ENCODE peak calls at places on chromosomes 6 and 20, in four cellular contexts. One of them, this sample, is unnamed.

GRCh38 chr6:11101417-11101816 is 7.8 kb downstream of the SMIM13 start:
- DNase-seq in SK-N-SH: no peak
- DNase-seq in astrocyte: no peak
- DNase-seq in ascending aorta: no peak
- DNase-seq in this sample: no peak

GRCh38 chr6:105550961-105551625 is 148.2 kb upstream of the PREP start:
- DNase-seq in SK-N-SH: no peak
- DNase-seq in astrocyte: peak; percentile 57
- DNase-seq in ascending aorta: no peak
- DNase-seq in this sample: no peak

GRCh38 chr6:41638002-41638800 is at the start of gene MDFI:
- DNase-seq in SK-N-SH: peak; percentile 87
- DNase-seq in astrocyte: no peak
- DNase-seq in ascending aorta: no peak
- DNase-seq in this sample: no peak

GRCh38 chr6:87116922-87117321 is 22.0 kb upstream of the CGA start:
- DNase-seq in SK-N-SH: no peak
- DNase-seq in astrocyte: no peak
- DNase-seq in ascending aorta: no peak
- DNase-seq in this sample: no peak

GRCh38 chr6:167739721-167740475 is 86.8 kb upstream of the AFDN start:
- DNase-seq in SK-N-SH: no peak
- DNase-seq in astrocyte: no peak
- DNase-seq in ascending aorta: no peak
- DNase-seq in this sample: no peak

GRCh38 chr20:18138266-18138582 is 561 bp downstream of the KAT14 start:
- DNase-seq in SK-N-SH: no peak
- DNase-seq in astrocyte: no peak
- DNase-seq in ascending aorta: no peak
- DNase-seq in this sample: no peak

GRCh38 chr6:17086469-17086868 is 15.4 kb upstream of the STMND1 start:
- DNase-seq in SK-N-SH: peak; percentile 66
- DNase-seq in astrocyte: peak; percentile 49
- DNase-seq in ascending aorta: no peak
- DNase-seq in this sample: peak; percentile 40

GRCh38 chr6:111776236-111777189 is 96.7 kb downstream of the FYN start:
- DNase-seq in SK-N-SH: no peak
- DNase-seq in astrocyte: peak; percentile 62
- DNase-seq in ascending aorta: no peak
- DNase-seq in this sample: no peak

GRCh38 chr20:56504373-56505005 is 20.1 kb upstream of the FAM209A start:
- DNase-seq in SK-N-SH: peak; percentile 48
- DNase-seq in astrocyte: no peak
- DNase-seq in ascending aorta: no peak
- DNase-seq in this sample: no peak

GRCh38 chr6:118344014-118344670 is 204.0 kb upstream of the PLN start:
- DNase-seq in SK-N-SH: no peak
- DNase-seq in astrocyte: no peak
- DNase-seq in ascending aorta: no peak
- DNase-seq in this sample: no peak

GRCh38 chr20:13205402-13205801 is 15.7 kb upstream of the ISM1 start:
- DNase-seq in SK-N-SH: no peak
- DNase-seq in astrocyte: no peak
- DNase-seq in ascending aorta: no peak
- DNase-seq in this sample: no peak

GRCh38 chr6:129567374-129567773 is 142.6 kb downstream of the ARHGAP18 start:
- DNase-seq in SK-N-SH: no peak
- DNase-seq in astrocyte: no peak
- DNase-seq in ascending aorta: no peak
- DNase-seq in this sample: peak; percentile 44

GRCh38 chr20:52259295-52259694 is 67.7 kb upstream of the ZFP64 start:
- DNase-seq in SK-N-SH: peak; percentile 48
- DNase-seq in astrocyte: no peak
- DNase-seq in ascending aorta: no peak
- DNase-seq in this sample: peak; percentile 53

GRCh38 chr6:166707045-166707444 is 80.0 kb upstream of the RPS6KA2 start:
- DNase-seq in SK-N-SH: peak; percentile 45
- DNase-seq in astrocyte: no peak
- DNase-seq in ascending aorta: no peak
- DNase-seq in this sample: peak; percentile 77
- TF ChIP-seq CTCF in SK-N-SH: peak; percentile 15
- TF ChIP-seq CTCF in astrocyte: peak; percentile 36
- TF ChIP-seq CTCF in ascending aorta: peak; percentile 10
- TF ChIP-seq CTCF in this sample: peak; percentile 74

DNA sequence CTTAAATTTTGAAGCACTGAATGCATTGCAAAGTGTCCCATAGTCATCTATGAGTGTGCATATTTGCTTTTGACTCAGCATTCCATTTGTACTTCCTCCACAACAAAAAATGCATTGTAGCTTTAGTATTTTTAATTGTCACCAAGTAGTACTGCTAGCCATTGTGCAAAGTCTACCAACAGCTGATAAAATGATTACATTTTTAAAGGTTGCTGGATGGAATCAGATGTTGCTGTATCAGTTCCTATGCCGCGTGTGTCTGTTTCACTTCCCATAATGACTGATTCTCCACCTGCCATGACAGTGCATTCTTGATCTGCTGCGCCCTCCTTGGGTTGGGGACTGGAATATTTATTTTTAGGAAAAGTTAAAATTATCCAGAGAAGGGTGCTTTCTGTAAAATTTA is 41.2 kb downstream of the SLX4IP start:
- DNase-seq in SK-N-SH: no peak
- DNase-seq in astrocyte: peak; percentile 13
- DNase-seq in ascending aorta: no peak
- DNase-seq in this sample: no peak
- TF ChIP-seq CTCF in SK-N-SH: no peak
- TF ChIP-seq CTCF in astrocyte: no peak
- TF ChIP-seq CTCF in ascending aorta: no peak
- TF ChIP-seq CTCF in this sample: no peak

GRCh38 chr6:165848099-165848461 is 185.0 kb upstream of the PDE10A start:
- DNase-seq in SK-N-SH: no peak
- DNase-seq in astrocyte: no peak
- DNase-seq in ascending aorta: no peak
- DNase-seq in this sample: no peak
- TF ChIP-seq CTCF in SK-N-SH: peak; percentile 9
- TF ChIP-seq CTCF in astrocyte: no peak
- TF ChIP-seq CTCF in ascending aorta: no peak
- TF ChIP-seq CTCF in this sample: peak; percentile 31

DNA sequence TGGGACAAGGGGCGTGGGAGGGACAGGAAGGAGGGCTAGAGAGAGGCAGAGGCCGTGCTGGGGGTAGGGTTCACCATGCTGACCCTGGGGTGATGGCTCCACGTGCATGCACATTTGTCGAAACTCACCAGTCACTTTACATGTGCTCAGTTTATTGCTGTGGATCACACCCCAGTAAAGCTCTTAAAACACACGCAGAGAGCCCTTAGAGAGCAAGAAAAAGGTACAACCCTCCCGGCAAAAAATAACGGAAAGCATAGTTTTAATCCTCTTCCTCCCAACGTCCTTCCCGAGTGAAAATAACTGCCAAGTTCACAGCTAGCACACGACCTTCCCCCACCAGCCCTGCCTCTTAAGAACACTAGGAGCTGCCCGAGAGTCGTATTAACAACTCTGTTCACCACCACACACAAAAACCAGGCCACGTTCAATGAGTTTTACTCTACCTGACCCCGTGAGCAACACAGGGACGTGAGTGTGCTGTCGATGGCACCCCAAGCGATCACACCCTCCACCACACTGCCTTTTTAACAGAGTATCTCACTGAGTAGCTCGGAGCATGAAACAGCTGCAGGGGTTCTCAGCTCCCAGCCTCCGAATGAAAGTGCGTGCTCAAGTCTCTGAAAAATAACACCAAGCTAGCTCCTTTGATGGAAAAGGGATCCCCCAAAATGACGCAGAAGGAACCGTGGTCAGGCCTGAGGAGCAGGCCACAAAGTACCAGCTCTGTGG is 39.7 kb downstream of the TAF4 start:
- DNase-seq in SK-N-SH: peak; percentile 58
- DNase-seq in astrocyte: peak; percentile 20
- DNase-seq in ascending aorta: no peak
- DNase-seq in this sample: no peak
- TF ChIP-seq CTCF in SK-N-SH: no peak
- TF ChIP-seq CTCF in astrocyte: peak; percentile 61
- TF ChIP-seq CTCF in ascending aorta: peak; percentile 21
- TF ChIP-seq CTCF in this sample: peak; percentile 67

GRCh38 chr20:46543959-46544358 is 6.5 kb downstream of the OCSTAMP start:
- DNase-seq in SK-N-SH: no peak
- DNase-seq in astrocyte: no peak
- DNase-seq in ascending aorta: no peak
- DNase-seq in this sample: no peak

GRCh38 chr20:46545827-46546138 is 4.7 kb downstream of the OCSTAMP start:
- DNase-seq in SK-N-SH: no peak
- DNase-seq in astrocyte: no peak
- DNase-seq in ascending aorta: no peak
- DNase-seq in this sample: no peak

GRCh38 chr20:46543033-46543432 is 7.4 kb downstream of the OCSTAMP start:
- DNase-seq in SK-N-SH: no peak
- DNase-seq in astrocyte: no peak
- DNase-seq in ascending aorta: no peak
- DNase-seq in this sample: no peak

GRCh38 chr20:46545077-46545826 is 5.2 kb downstream of the OCSTAMP start:
- DNase-seq in SK-N-SH: no peak
- DNase-seq in astrocyte: no peak
- DNase-seq in ascending aorta: no peak
- DNase-seq in this sample: no peak

DNA sequence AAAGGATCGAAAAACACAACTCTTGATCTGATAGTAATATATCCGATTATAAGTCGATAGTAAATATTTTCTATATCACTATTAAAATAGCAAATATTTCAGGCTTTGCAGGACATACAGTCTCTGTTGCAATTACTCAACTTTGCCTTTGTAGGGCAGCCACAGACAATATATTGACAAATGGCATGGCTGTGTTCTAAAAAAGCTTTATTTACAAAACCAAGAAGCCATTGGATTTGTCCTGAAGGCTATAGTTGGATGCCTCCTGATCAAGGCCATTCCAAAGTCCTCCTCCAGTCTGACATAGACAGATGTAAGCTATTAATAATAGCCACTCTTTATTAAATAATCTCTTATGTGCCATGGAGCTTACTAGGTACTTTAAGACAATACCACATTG is 5.9 kb downstream of the OCSTAMP start:
- DNase-seq in SK-N-SH: no peak
- DNase-seq in astrocyte: no peak
- DNase-seq in ascending aorta: no peak
- DNase-seq in this sample: no peak
- TF ChIP-seq CTCF in SK-N-SH: peak; percentile 19
- TF ChIP-seq CTCF in astrocyte: no peak
- TF ChIP-seq CTCF in ascending aorta: no peak
- TF ChIP-seq CTCF in this sample: no peak

DNA sequence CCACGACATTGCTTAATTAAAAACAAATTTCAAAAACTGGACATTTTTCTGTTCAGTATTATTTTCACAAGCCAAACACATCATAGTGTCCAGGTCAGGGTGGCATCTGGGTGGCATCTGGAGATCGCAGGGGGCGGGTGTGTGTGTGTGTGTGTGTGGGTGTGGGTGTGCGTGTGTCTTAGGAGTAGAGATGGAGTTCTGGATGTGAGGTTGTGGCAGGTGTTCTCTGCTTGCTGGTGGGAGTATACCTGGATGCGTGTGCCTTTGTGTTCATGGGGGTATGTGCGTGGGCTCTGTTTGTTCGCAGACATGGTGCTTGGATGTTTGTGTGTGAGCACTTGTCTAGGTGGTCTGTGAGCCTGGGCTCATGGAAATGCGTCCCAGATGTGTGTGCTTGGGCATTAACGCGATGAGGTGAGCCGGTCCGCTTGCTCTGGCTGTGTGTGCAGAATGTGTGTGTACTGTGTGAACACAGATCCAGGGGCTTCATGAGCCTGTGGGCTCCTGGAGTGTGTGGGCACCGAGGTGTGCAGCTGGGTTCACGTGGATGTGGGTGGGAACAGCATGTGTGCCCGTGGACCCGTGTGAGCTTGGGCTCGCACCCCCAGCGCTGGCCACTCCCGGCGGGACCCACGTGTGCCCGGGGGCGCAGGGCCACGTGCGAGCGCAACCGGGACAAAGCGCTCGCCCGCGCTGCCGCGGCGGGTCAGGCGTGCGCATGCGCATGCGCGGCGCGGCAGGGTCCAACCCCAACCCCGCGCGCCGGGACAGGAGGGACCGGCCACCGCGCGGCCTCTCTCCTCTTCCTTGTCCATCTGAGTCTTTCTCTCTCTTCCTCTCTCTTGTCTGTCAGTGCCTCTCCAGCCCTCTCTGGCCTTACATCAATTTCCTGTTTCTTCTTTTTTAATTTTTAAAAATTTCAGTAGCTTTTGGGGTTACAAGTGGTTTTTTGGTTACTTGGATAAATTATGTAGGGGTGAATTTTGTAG is 60.4 kb downstream of the SRC start:
- DNase-seq in SK-N-SH: peak; percentile 93
- DNase-seq in astrocyte: no peak
- DNase-seq in ascending aorta: no peak
- DNase-seq in this sample: peak; percentile 65
- TF ChIP-seq CTCF in SK-N-SH: no peak
- TF ChIP-seq CTCF in astrocyte: no peak
- TF ChIP-seq CTCF in ascending aorta: no peak
- TF ChIP-seq CTCF in this sample: no peak